ENCODE peak calls at places on chromosomes 6 and 20, in four cellular contexts. A is activated CD4-positive, alpha-beta T cell treated with anti-CD3 and anti-CD28 coated beads for 4 hours; S is AG09309; E is naive thymus-derived CD8-positive, alpha-beta T cell. F is an unnamed sample.

GRCh38 chr6:91081452-91082067 is 494.7 kb upstream of the MAP3K7 start:
- DNase-seq in A (no peak), S (peak), E (peak), F (peak)

GRCh38 chr6:9914951-9915350 is 499.9 kb downstream of the TFAP2A start:
- DNase-seq in A (no peak), S (no peak), E (no peak), F (no peak)

GRCh38 chr6:53643481-53643965 is 22.0 kb downstream of the KLHL31 start:
- DNase-seq in A (no peak), S (no peak), E (no peak), F (no peak)

GRCh38 chr20:33977535-33977934 is 16.2 kb upstream of the RALY start:
- DNase-seq in A (no peak), S (no peak), E (no peak), F (no peak)

GRCh38 chr6:62479722-62480121 is 193.7 kb upstream of the KHDRBS2 start:
- DNase-seq in A (no peak), S (no peak), E (no peak), F (no peak)

GRCh38 chr6:158122048-158122447 is 46.0 kb downstream of the SERAC1 start:
- DNase-seq in A (no peak), S (no peak), E (no peak), F (no peak)

GRCh38 chr6:84449220-84449619 is 221.8 kb upstream of the CEP162 start:
- DNase-seq in A (no peak), S (no peak), E (no peak), F (no peak)

GRCh38 chr20:50595433-50595895 is 85.3 kb downstream of the PTPN1 start:
- DNase-seq in A (no peak), S (no peak), E (no peak), F (no peak)

GRCh38 chr6:29947292-29947980 is 5.1 kb downstream of the HLA-A start:
- DNase-seq in A (peak), S (no peak), E (no peak), F (no peak)

GRCh38 chr6:75065524-75065923 is 140.3 kb downstream of the COL12A1 start:
- DNase-seq in A (no peak), S (peak), E (no peak), F (no peak)

GRCh38 chr20:64084209-64085152 is at the start of gene LKAAEAR1:
- DNase-seq in A (no peak), S (no peak), E (no peak), F (no peak)

GRCh38 chr6:151914475-151914874 is 107.0 kb downstream of the ESR1 start:
- DNase-seq in A (no peak), S (no peak), E (no peak), F (no peak)

GRCh38 chr20:33908351-33908750 is 85.4 kb upstream of the RALY start:
- DNase-seq in A (no peak), S (no peak), E (no peak), F (no peak)

GRCh38 chr6:43035495-43036194 is 14.2 kb downstream of the RRP36 start:
- DNase-seq in A (no peak), S (no peak), E (no peak), F (no peak)

GRCh38 chr20:54067606-54068174 is 2.7 kb downstream of the BCAS1 start:
- DNase-seq in A (no peak), S (no peak), E (no peak), F (peak)

F was measured in 8988T.